ENCODE peak calls at places on chromosome 14, in five cellular contexts. K is H1, M is neural progenitor cell, R is fibroblast of lung, U is GM23248. Y is an unnamed sample. For H4K20me1 and H3K9me3, the result is how much of the 10 kb centered on the place peaks cover.

GRCh38 chr14:78227466-78228077 is 57.4 kb downstream of the NRXN3 start:
- DNase-seq in M (no peak), U (peak), R (no peak), K (no peak), Y (no peak)

GRCh38 chr14:54364555-54365415 is 32.0 kb upstream of the CDKN3 start:
- DNase-seq in K (no peak), U (peak), R (peak), M (no peak), Y (peak)

GRCh38 chr14:35285991-35286564 is 6.1 kb upstream of the PSMA6 start:
- DNase-seq in U (no peak), R (no peak), M (no peak), K (no peak), Y (no peak)

GRCh38 chr14:54782803-54783659 is 119.6 kb downstream of the GCH1 start:
- DNase-seq in U (no peak), M (peak), K (no peak), R (no peak), Y (no peak)

GRCh38 chr14:84591827-84592540 is 938.0 kb upstream of the FLRT2 start:
- DNase-seq in K (no peak), U (no peak), M (no peak), R (no peak), Y (no peak)

GRCh38 chr14:30754778-30755177 is 119.6 kb upstream of the COCH start:
- DNase-seq in M (no peak), K (no peak), R (no peak), U (no peak), Y (no peak)

GRCh38 chr14:90198541-90198940 is 57.8 kb upstream of the PSMC1 start:
- DNase-seq in K (no peak), U (no peak), M (no peak), R (no peak), Y (no peak)

GRCh38 chr14:33734387-33734786 is 216.5 kb downstream of the EGLN3 start:
- DNase-seq in R (no peak), U (no peak), M (no peak), K (no peak), Y (no peak)

GRCh38 chr14:86305058-86305457 is 775.1 kb downstream of the FLRT2 start:
- DNase-seq in U (no peak), K (no peak), M (no peak), R (no peak), Y (no peak)

GRCh38 chr14:23437142-23438129 is 2.0 kb upstream of the MYH7 start:
- DNase-seq in R (no peak), K (no peak), U (no peak), M (no peak), Y (no peak)

GRCh38 chr14:35332517-35333346 is 40.5 kb downstream of the PSMA6 start:
- DNase-seq in R (peak), U (peak), M (no peak), K (no peak), Y (peak)

GRCh38 chr14:53716521-53716920 is 240.1 kb downstream of the BMP4 start:
- DNase-seq in M (no peak), U (no peak), R (no peak), K (no peak), Y (no peak)

GRCh38 chr14:71371711-71372396 is 464.6 kb downstream of the PCNX1 start:
- DNase-seq in K (no peak), M (no peak), U (peak), R (peak), Y (peak)

GRCh38 chr14:75249251-75249957 is 29.2 kb upstream of the FOS start:
- DNase-seq in R (peak), U (no peak), K (no peak), M (peak), Y (peak)

GRCh38 chr14:98185036-98185435 is 1087.0 kb downstream of the BCL11B start:
- DNase-seq in R (no peak), K (no peak), U (no peak), M (no peak), Y (no peak)

GRCh38 chr14:76086636-76087035 is 65.1 kb upstream of the GPATCH2L start:
- DNase-seq in K (no peak), M (no peak), R (no peak), U (no peak), Y (no peak)

GRCh38 chr14:82113710-82114109 is 580.1 kb upstream of the SEL1L start:
- DNase-seq in K (no peak), R (no peak), U (no peak), M (no peak), Y (no peak)

DNA sequence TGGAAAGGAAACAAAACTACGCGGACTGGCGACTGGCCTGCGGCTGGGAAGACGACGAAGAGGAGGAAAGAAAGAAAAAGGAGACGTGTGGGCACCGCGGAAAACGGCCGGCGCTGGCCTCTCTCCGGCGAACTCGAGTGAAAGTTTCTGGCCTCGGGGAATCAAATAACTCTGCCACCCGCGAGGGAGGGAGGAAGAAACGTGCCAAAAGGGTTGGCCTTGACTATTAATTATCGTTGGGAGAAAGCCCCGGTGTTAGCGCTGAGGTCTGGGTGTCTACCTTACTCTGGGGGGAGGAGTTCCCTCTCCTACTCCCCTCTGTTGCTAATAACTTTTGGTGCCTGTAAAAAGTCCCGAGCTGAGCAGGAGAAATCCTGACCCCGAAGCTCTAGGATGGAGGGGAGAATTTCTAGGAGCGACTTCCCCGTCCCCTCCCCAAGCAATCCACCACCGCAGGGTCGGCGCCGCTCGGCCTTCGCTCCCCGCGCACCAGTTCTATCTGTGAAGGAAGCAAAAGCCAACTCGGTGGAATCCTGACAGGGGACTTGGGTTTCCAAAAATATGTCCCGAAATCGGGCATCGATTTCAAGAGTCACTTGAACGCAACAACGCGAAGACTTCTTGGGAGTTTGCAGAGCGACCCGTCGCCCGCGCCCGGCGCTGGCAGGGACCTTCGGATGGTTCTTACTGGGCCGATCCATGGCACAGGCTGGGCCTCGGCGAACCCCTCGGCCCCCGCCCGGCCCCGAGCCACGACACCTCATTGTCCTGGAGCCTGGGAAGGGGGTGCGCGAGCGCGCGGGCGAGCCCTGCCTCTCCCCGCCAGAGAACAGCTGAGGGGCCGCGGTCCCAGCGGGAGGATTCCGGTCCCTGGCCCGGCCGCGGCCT is 1.7 kb downstream of the OTX2 start:
- DNase-seq in K (no peak), U (no peak), R (no peak), M (peak), Y (no peak)
- TF ChIP-seq EZH2 in K (peak), U (peak), R (peak), M (no peak), Y (no peak)

GRCh38 chr14:60274448-60274847 is 25.4 kb downstream of the PPM1A start:
- DNase-seq in K (no peak), R (no peak), M (no peak), U (no peak), Y (no peak)

GRCh38 chr14:60276347-60276746 is 27.3 kb downstream of the PPM1A start:
- DNase-seq in K (no peak), M (no peak), U (peak), R (peak), Y (peak)

GRCh38 chr14:60277605-60278190 is 28.7 kb downstream of the PPM1A start:
- DNase-seq in K (no peak), M (no peak), R (no peak), U (no peak), Y (no peak)

GRCh38 chr14:60275932-60276331 is 26.9 kb downstream of the PPM1A start:
- DNase-seq in M (no peak), K (no peak), R (peak), U (no peak), Y (no peak)

DNA sequence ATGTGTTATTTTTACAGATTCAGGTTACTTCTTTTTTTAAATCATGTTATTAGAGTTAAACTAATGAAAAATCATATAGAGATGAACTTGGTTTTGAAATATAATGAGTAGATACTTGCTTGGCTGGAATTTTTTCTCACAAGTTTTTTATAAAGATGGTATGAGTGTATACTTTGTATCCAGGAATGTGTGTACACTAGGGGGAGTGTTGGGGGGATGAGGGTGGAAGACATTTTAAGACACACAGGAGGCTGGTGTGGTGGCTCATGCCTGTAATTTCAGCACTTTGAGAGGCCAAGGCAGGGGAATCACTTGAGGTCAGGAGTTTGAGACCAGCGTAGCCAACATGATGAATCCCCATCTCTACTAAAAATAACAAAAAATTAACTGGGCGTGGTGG is 23.2 kb downstream of the PPM1A start:
- DNase-seq in U (no peak), K (no peak), R (no peak), M (no peak), Y (peak)
- H4K20me1 ChIP-seq in U (under half), K (under half), R (under half), M (under half), Y (under half)

GRCh38 chr14:100872641-100873071 is 30.9 kb downstream of the RTL1 start:
- DNase-seq in R (peak), M (no peak), K (no peak), U (no peak), Y (no peak)
- H3K9me3 ChIP-seq in R (under half), M (under half), K (under half), U (under half), Y (under half)

DNA sequence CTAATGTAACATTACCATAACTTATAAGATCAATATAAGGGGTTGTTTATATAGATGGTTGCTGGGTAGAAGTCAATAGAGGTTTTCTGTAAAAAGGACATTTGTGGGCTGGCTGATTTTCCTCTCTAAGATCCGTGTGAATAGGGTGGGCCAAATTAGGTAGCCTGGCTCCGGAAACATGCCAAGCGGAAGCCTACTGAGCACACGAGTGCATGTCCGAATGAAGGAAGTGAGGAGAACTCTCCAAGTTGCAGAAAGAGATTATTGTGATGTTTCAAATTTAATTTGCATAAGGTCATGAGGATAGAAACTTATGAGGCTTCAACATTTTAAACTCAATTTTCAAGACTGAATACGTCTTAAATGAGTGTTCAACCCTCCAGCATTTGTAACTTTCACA is 356.7 kb downstream of the SNAPC1 start:
- DNase-seq in U (no peak), M (no peak), R (no peak), K (no peak), Y (no peak)
- TF ChIP-seq EZH2 in U (no peak), M (no peak), R (no peak), K (no peak), Y (no peak)

GRCh38 chr14:60634153-60634552 is 15.1 kb downstream of the SIX1 start:
- DNase-seq in R (no peak), K (no peak), M (no peak), U (no peak), Y (no peak)
- H4K20me1 ChIP-seq in R (under half), K (under half), M (under half), U (under half), Y (under half)

GRCh38 chr14:104276435-104276834 is 138.0 kb downstream of the KIF26A start:
- DNase-seq in M (no peak), K (no peak), R (no peak), U (peak), Y (no peak)
- H3K9me3 ChIP-seq in M (under half), K (under half), R (under half), U (under half), Y (under half)

Y was measured in PC-3.